ENCODE peak calls at places on chromosomes 6 and 20, in four cellular contexts. One of them, this sample, is unnamed. For H3K4me1, the result is how much of the 10 kb centered on the place peaks cover.

GRCh38 chr20:50932016-50932338 is 740 bp upstream of the ADNP start:
- DNase-seq in fibroblast of lung: no peak
- DNase-seq in PC-9: no peak
- DNase-seq in PC-3: no peak
- DNase-seq in this sample: no peak

GRCh38 chr20:43825635-43826034 is 89.0 kb upstream of the TOX2 start:
- DNase-seq in PC-3: no peak
- DNase-seq in PC-9: no peak
- DNase-seq in fibroblast of lung: no peak
- DNase-seq in this sample: no peak

GRCh38 chr20:11216451-11217314 is 542.9 kb upstream of the JAG1 start:
- DNase-seq in fibroblast of lung: peak
- DNase-seq in PC-3: no peak
- DNase-seq in PC-9: no peak
- DNase-seq in this sample: peak

GRCh38 chr20:15654208-15654649 is 919.0 kb downstream of the KIF16B start:
- DNase-seq in PC-3: peak
- DNase-seq in fibroblast of lung: peak
- DNase-seq in PC-9: peak
- DNase-seq in this sample: peak

GRCh38 chr6:87628881-87629280 is 38.9 kb downstream of the ORC3 start:
- DNase-seq in PC-3: no peak
- DNase-seq in PC-9: no peak
- DNase-seq in fibroblast of lung: peak
- DNase-seq in this sample: no peak

GRCh38 chr6:92495246-92495645 is 924.1 kb downstream of the EPHA7 start:
- DNase-seq in fibroblast of lung: peak
- DNase-seq in PC-3: no peak
- DNase-seq in PC-9: no peak
- DNase-seq in this sample: no peak

GRCh38 chr6:116990679-116991078 is 113.6 kb downstream of the RFX6 start:
- DNase-seq in PC-9: no peak
- DNase-seq in fibroblast of lung: no peak
- DNase-seq in PC-3: no peak
- DNase-seq in this sample: no peak

GRCh38 chr20:32963176-32963575 is 41.1 kb downstream of the SUN5 start:
- DNase-seq in fibroblast of lung: no peak
- DNase-seq in PC-9: no peak
- DNase-seq in PC-3: no peak
- DNase-seq in this sample: no peak

GRCh38 chr20:20083796-20084195 is 31.5 kb downstream of the CFAP61 start:
- DNase-seq in PC-3: peak
- DNase-seq in PC-9: no peak
- DNase-seq in fibroblast of lung: peak
- DNase-seq in this sample: peak

GRCh38 chr20:23085415-23086055 is 589 bp downstream of the CD93 start:
- DNase-seq in PC-9: no peak
- DNase-seq in PC-3: no peak
- DNase-seq in fibroblast of lung: no peak
- DNase-seq in this sample: no peak

GRCh38 chr20:14418441-14418840 is 81.0 kb upstream of the FLRT3 start:
- DNase-seq in fibroblast of lung: no peak
- DNase-seq in PC-3: no peak
- DNase-seq in PC-9: no peak
- DNase-seq in this sample: no peak

GRCh38 chr6:134698228-134698627 is 251.7 kb downstream of the ALDH8A1 start:
- DNase-seq in fibroblast of lung: peak
- DNase-seq in PC-9: no peak
- DNase-seq in PC-3: no peak
- DNase-seq in this sample: no peak

GRCh38 chr6:41647061-41647511 is 8.8 kb downstream of the MDFI start:
- DNase-seq in PC-3: no peak
- DNase-seq in fibroblast of lung: peak
- DNase-seq in PC-9: no peak
- DNase-seq in this sample: no peak

GRCh38 chr6:152634773-152635172 is 2.4 kb downstream of the SYNE1 start:
- DNase-seq in PC-9: no peak
- DNase-seq in PC-3: no peak
- DNase-seq in fibroblast of lung: no peak
- DNase-seq in this sample: no peak

GRCh38 chr6:39521826-39522377 is 199.4 kb upstream of the KCNK16 start:
- DNase-seq in fibroblast of lung: no peak
- DNase-seq in PC-3: no peak
- DNase-seq in PC-9: no peak
- DNase-seq in this sample: no peak

GRCh38 chr20:25643735-25644134 is 19.9 kb upstream of the NANP start:
- DNase-seq in PC-9: no peak
- DNase-seq in PC-3: no peak
- DNase-seq in fibroblast of lung: no peak
- DNase-seq in this sample: no peak

GRCh38 chr6:7106752-7107577 is 796 bp upstream of the RREB1 start:
- DNase-seq in PC-9: peak
- DNase-seq in fibroblast of lung: no peak
- DNase-seq in PC-3: peak
- DNase-seq in this sample: peak

GRCh38 chr6:127971945-127972391 is 71.1 kb upstream of the THEMIS start:
- DNase-seq in PC-3: peak
- DNase-seq in fibroblast of lung: peak
- DNase-seq in PC-9: peak
- DNase-seq in this sample: no peak

GRCh38 chr20:31712564-31713311 is 9.9 kb downstream of the BCL2L1 start:
- DNase-seq in fibroblast of lung: peak
- DNase-seq in PC-3: peak
- DNase-seq in PC-9: peak
- DNase-seq in this sample: peak

GRCh38 chr20:25223765-25224720 is 23.8 kb upstream of the PYGB start:
- DNase-seq in PC-9: no peak
- DNase-seq in PC-3: no peak
- DNase-seq in fibroblast of lung: no peak
- DNase-seq in this sample: no peak

GRCh38 chr20:22684072-22684762 is 99.8 kb upstream of the FOXA2 start:
- DNase-seq in fibroblast of lung: peak
- DNase-seq in PC-3: peak
- DNase-seq in PC-9: peak
- DNase-seq in this sample: peak

GRCh38 chr20:6558361-6558760 is 209.1 kb upstream of the BMP2 start:
- DNase-seq in fibroblast of lung: no peak
- DNase-seq in PC-3: peak
- DNase-seq in PC-9: no peak
- DNase-seq in this sample: no peak

GRCh38 chr20:58407201-58407873 is 18.3 kb downstream of the VAPB start:
- DNase-seq in PC-9: no peak
- DNase-seq in PC-3: peak
- DNase-seq in fibroblast of lung: peak
- DNase-seq in this sample: peak

GRCh38 chr6:152863618-152864326 is 113.2 kb downstream of the VIP start:
- DNase-seq in fibroblast of lung: peak
- DNase-seq in PC-3: peak
- DNase-seq in PC-9: peak
- DNase-seq in this sample: peak

GRCh38 chr6:37429352-37429750 is 3.7 kb upstream of the CMTR1 start:
- DNase-seq in PC-9: no peak
- DNase-seq in fibroblast of lung: no peak
- DNase-seq in PC-3: no peak
- DNase-seq in this sample: no peak

DNA sequence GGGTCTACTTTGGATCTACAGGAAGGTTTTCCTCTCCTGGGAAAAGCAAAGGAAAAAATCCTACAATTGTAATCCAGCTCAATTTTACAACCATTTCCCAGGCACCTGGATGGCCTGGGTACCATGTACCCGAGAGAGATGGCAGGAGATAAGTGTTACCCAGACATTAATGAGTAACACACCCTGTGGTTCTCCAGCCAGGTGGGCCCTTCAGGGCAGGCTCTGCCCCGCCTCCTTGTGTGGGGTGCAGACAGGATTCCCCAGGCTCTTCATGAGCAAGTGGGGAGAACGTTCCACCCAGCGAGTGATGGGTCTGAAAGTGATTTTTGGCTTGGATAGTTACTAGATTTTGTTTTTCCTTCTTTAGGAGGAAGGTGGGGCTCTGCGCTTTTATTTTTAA is 244.0 kb downstream of the TAF4 start:
- DNase-seq in PC-3: no peak
- DNase-seq in fibroblast of lung: no peak
- DNase-seq in PC-9: no peak
- DNase-seq in this sample: no peak
- H3K4me3 ChIP-seq in PC-3: no peak
- H3K4me3 ChIP-seq in fibroblast of lung: no peak
- H3K4me3 ChIP-seq in PC-9: no peak
- H3K4me3 ChIP-seq in this sample: no peak

GRCh38 chr6:75275067-75275466 is 9.5 kb downstream of the TMEM30A start:
- DNase-seq in PC-3: peak
- DNase-seq in PC-9: no peak
- DNase-seq in fibroblast of lung: peak
- DNase-seq in this sample: peak
- TF ChIP-seq EZH2 in PC-3: no peak
- TF ChIP-seq EZH2 in PC-9: no peak
- TF ChIP-seq EZH2 in fibroblast of lung: no peak
- TF ChIP-seq EZH2 in this sample: no peak

GRCh38 chr20:290081-290831 is at the start of gene C20orf96:
- DNase-seq in PC-9: peak
- DNase-seq in fibroblast of lung: peak
- DNase-seq in PC-3: peak
- DNase-seq in this sample: peak

GRCh38 chr20:289693-290080 is 863 bp downstream of the C20orf96 start:
- DNase-seq in fibroblast of lung: no peak
- DNase-seq in PC-3: peak
- DNase-seq in PC-9: no peak
- DNase-seq in this sample: no peak

GRCh38 chr20:294602-295001 is 2.8 kb upstream of the ZCCHC3 start:
- DNase-seq in PC-9: no peak
- DNase-seq in fibroblast of lung: no peak
- DNase-seq in PC-3: no peak
- DNase-seq in this sample: no peak

GRCh38 chr20:286508-286907 is 4.0 kb downstream of the C20orf96 start:
- DNase-seq in PC-3: peak
- DNase-seq in fibroblast of lung: no peak
- DNase-seq in PC-9: no peak
- DNase-seq in this sample: no peak

GRCh38 chr20:288956-289692 is 1.4 kb downstream of the C20orf96 start:
- DNase-seq in fibroblast of lung: no peak
- DNase-seq in PC-3: peak
- DNase-seq in PC-9: no peak
- DNase-seq in this sample: no peak
- H3K4me1 ChIP-seq in fibroblast of lung: under half
- H3K4me1 ChIP-seq in PC-3: under half
- H3K4me1 ChIP-seq in PC-9: under half
- H3K4me1 ChIP-seq in this sample: under half

DNA sequence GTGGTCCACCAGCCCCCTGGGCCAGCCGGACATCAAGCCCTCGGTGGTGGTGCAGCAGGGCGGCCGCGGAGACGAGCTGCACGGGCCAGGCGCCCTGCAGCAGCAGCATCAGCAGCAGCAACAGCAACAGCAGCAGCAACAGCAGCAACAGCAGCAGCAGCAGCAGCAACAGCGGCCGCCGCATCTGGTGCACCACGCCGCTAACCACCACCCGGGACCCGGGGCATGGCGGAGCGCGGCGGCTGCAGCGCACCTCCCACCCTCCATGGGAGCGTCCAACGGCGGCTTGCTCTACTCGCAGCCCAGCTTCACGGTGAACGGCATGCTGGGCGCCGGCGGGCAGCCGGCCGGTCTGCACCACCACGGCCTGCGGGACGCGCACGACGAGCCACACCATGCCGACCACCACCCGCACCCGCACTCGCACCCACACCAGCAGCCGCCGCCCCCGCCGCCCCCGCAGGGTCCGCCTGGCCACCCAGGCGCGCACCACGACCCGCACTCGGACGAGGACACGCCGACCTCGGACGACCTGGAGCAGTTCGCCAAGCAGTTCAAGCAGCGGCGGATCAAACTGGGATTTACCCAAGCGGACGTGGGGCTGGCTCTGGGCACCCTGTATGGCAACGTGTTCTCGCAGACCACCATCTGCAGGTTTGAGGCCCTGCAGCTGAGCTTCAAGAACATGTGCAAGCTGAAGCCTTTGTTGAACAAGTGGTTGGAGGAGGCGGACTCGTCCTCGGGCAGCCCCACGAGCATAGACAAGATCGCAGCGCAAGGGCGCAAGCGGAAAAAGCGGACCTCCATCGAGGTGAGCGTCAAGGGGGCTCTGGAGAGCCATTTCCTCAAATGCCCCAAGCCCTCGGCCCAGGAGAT is 1.0 kb downstream of the POU3F2 start:
- DNase-seq in PC-9: no peak
- DNase-seq in PC-3: no peak
- DNase-seq in fibroblast of lung: no peak
- DNase-seq in this sample: peak
- H3K4me3 ChIP-seq in PC-9: no peak
- H3K4me3 ChIP-seq in PC-3: no peak
- H3K4me3 ChIP-seq in fibroblast of lung: no peak
- H3K4me3 ChIP-seq in this sample: peak

GRCh38 chr6:28816909-28817807 is 106.6 kb downstream of the TRIM27 start:
- DNase-seq in fibroblast of lung: peak
- DNase-seq in PC-3: peak
- DNase-seq in PC-9: peak
- DNase-seq in this sample: peak

GRCh38 chr6:28812778-28813569 is 110.8 kb downstream of the TRIM27 start:
- DNase-seq in PC-9: no peak
- DNase-seq in fibroblast of lung: no peak
- DNase-seq in PC-3: no peak
- DNase-seq in this sample: no peak

GRCh38 chr6:28816339-28816908 is 107.4 kb downstream of the TRIM27 start:
- DNase-seq in fibroblast of lung: no peak
- DNase-seq in PC-3: no peak
- DNase-seq in PC-9: no peak
- DNase-seq in this sample: no peak

GRCh38 chr6:28811873-28812272 is 111.9 kb downstream of the TRIM27 start:
- DNase-seq in PC-9: no peak
- DNase-seq in fibroblast of lung: no peak
- DNase-seq in PC-3: peak
- DNase-seq in this sample: peak

DNA sequence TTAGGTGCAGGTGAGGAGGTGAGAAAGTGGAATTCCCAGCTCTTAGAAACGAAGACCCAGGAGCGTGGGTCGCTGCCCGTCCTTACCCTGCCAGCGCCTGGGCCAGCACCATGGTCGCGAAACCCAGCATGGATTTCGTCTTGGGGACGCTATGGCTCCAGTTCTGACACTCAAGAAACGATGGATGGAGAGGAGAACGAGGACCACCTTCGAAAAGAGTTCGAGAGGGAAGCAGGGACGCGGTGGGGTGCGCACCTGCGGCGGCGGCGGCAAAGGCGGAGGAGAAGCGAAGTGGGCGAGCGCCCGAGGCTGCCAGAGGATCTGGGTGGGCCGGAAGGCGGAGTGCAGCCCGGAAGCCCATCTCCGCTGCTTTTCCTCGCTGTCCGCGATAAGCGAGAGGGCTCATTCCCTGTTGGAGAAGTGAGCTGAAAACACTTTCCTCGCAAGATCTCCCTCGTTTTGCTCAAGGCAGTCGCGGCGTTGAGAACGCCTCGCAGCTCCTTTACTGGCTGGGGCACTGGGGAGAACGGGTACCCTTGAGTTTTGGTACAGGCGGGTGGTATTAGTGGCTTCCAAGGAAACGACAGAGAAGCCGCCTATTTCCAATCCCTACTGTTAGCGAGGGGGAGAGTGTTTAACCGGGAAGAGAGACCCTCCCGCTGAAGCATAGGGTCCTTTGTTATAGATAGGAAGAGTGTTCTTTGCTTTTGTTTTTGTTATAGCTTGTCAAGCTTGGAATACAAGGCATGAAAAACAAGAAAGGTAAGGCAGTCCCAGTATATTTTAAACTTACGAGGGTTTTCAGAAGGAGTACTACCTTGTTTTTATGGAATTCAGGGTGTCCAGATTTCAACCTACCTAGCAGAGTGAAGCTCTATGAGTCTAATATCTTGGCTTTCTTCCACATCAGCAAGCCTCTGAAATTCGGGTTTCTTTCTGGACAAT is 109.5 kb downstream of the TRIM27 start:
- DNase-seq in PC-9: no peak
- DNase-seq in PC-3: no peak
- DNase-seq in fibroblast of lung: no peak
- DNase-seq in this sample: peak
- TF ChIP-seq EZH2 in PC-9: no peak
- TF ChIP-seq EZH2 in PC-3: no peak
- TF ChIP-seq EZH2 in fibroblast of lung: peak
- TF ChIP-seq EZH2 in this sample: no peak

This sample was measured in A673.